ENCODE peak calls at places on chromosomes 12 and 14, in five cellular contexts. One of them, this sample, is unnamed.

GRCh38 chr14:97283450-97284230 is 486.5 kb downstream of the VRK1 start:
- DNase-seq in IMR-90: no peak
- DNase-seq in H1: no peak
- DNase-seq in mesenchymal stem cell: no peak
- DNase-seq in trophoblast cell: no peak
- DNase-seq in this sample: no peak

GRCh38 chr14:59897757-59898383 is 22.1 kb upstream of the LRRC9 start:
- DNase-seq in trophoblast cell: peak
- DNase-seq in IMR-90: no peak
- DNase-seq in H1: peak
- DNase-seq in mesenchymal stem cell: no peak
- DNase-seq in this sample: no peak

GRCh38 chr14:50335989-50336391 is 23.9 kb downstream of the DMAC2L start:
- DNase-seq in IMR-90: peak
- DNase-seq in mesenchymal stem cell: peak
- DNase-seq in trophoblast cell: no peak
- DNase-seq in H1: no peak
- DNase-seq in this sample: no peak

GRCh38 chr12:50401383-50402155 is 884 bp downstream of the LARP4 start:
- DNase-seq in trophoblast cell: peak
- DNase-seq in H1: no peak
- DNase-seq in mesenchymal stem cell: peak
- DNase-seq in IMR-90: peak
- DNase-seq in this sample: peak

GRCh38 chr14:78152246-78153068 is 17.7 kb upstream of the NRXN3 start:
- DNase-seq in IMR-90: no peak
- DNase-seq in mesenchymal stem cell: no peak
- DNase-seq in trophoblast cell: no peak
- DNase-seq in H1: no peak
- DNase-seq in this sample: no peak

GRCh38 chr12:47271800-47272230 is 192.1 kb upstream of the AMIGO2 start:
- DNase-seq in H1: no peak
- DNase-seq in trophoblast cell: no peak
- DNase-seq in mesenchymal stem cell: peak
- DNase-seq in IMR-90: no peak
- DNase-seq in this sample: no peak

GRCh38 chr12:6200266-6201198 is at the start of gene CD9:
- DNase-seq in IMR-90: no peak
- DNase-seq in mesenchymal stem cell: peak
- DNase-seq in trophoblast cell: peak
- DNase-seq in H1: no peak
- DNase-seq in this sample: no peak

GRCh38 chr14:89640141-89640540 is 223.1 kb upstream of the FOXN3 start:
- DNase-seq in mesenchymal stem cell: no peak
- DNase-seq in IMR-90: peak
- DNase-seq in H1: no peak
- DNase-seq in trophoblast cell: peak
- DNase-seq in this sample: no peak

GRCh38 chr14:97376310-97376709 is 579.1 kb downstream of the VRK1 start:
- DNase-seq in H1: no peak
- DNase-seq in trophoblast cell: no peak
- DNase-seq in IMR-90: no peak
- DNase-seq in mesenchymal stem cell: no peak
- DNase-seq in this sample: no peak

GRCh38 chr14:100159865-100160533 is 554 bp upstream of the DEGS2 start:
- DNase-seq in mesenchymal stem cell: no peak
- DNase-seq in H1: no peak
- DNase-seq in IMR-90: no peak
- DNase-seq in trophoblast cell: peak
- DNase-seq in this sample: no peak
- H2AFZ ChIP-seq in mesenchymal stem cell: no peak
- H2AFZ ChIP-seq in H1: peak
- H2AFZ ChIP-seq in IMR-90: peak
- H2AFZ ChIP-seq in trophoblast cell: no peak
- H2AFZ ChIP-seq in this sample: peak

GRCh38 chr12:25018146-25018545 is 69.2 kb upstream of the BCAT1 start:
- DNase-seq in mesenchymal stem cell: no peak
- DNase-seq in trophoblast cell: no peak
- DNase-seq in IMR-90: no peak
- DNase-seq in H1: no peak
- DNase-seq in this sample: no peak
- H2BK120ac ChIP-seq in mesenchymal stem cell: no peak
- H2BK120ac ChIP-seq in trophoblast cell: no peak
- H2BK120ac ChIP-seq in IMR-90: no peak
- H2BK120ac ChIP-seq in H1: no peak
- H2BK120ac ChIP-seq in this sample: no peak

DNA sequence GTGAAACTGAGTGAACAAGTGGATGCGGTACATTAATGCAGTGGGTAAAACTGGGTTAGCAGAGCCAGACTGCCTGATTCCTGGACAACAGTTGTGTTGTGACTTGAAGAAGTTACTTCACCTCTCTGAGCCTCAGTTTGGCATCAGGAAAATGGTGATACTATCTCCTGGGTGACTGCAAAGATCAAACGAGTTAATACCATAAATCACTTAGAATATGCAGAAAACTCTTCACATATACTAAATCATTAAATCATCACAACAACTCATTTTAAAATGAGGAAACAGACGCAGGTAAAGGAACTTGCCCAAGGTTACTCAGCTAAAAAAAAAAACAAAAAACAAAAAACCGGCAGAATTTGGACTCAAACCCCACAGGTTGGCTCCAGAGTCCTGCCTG is 811 bp downstream of the MTERF2 start:
- DNase-seq in H1: no peak
- DNase-seq in IMR-90: no peak
- DNase-seq in trophoblast cell: no peak
- DNase-seq in mesenchymal stem cell: no peak
- DNase-seq in this sample: no peak
- H3K4me3 ChIP-seq in H1: peak
- H3K4me3 ChIP-seq in IMR-90: peak
- H3K4me3 ChIP-seq in trophoblast cell: no peak
- H3K4me3 ChIP-seq in mesenchymal stem cell: no peak
- H3K4me3 ChIP-seq in this sample: peak

GRCh38 chr12:132115500-132115899 is 28.6 kb downstream of the DDX51 start:
- DNase-seq in IMR-90: no peak
- DNase-seq in trophoblast cell: no peak
- DNase-seq in mesenchymal stem cell: no peak
- DNase-seq in H1: no peak
- DNase-seq in this sample: no peak
- H2AFZ ChIP-seq in IMR-90: peak
- H2AFZ ChIP-seq in trophoblast cell: no peak
- H2AFZ ChIP-seq in mesenchymal stem cell: no peak
- H2AFZ ChIP-seq in H1: no peak
- H2AFZ ChIP-seq in this sample: no peak

This sample was measured in neuronal stem cell.